ENCODE peak calls at places on chromosomes 11 and 22, in eight cellular contexts. J, Q, Y, I, W, V, U and A are unnamed samples.

GRCh38 chr22:19038164-19038546 is 84.1 kb downstream of the DGCR2 start:
- DNase-seq in U (no peak), Y (no peak), W (no peak), I (no peak), V (no peak), Q (no peak), J (no peak), A (no peak)

GRCh38 chr11:59611570-59612565 is 3.7 kb downstream of the OSBP start:
- DNase-seq in Q (no peak), V (no peak), I (no peak), Y (no peak), U (no peak), W (no peak), J (no peak), A (peak; percentile 31)

GRCh38 chr11:118435233-118435892 is 929 bp upstream of the KMT2A start:
- DNase-seq in I (no peak), U (peak; percentile 46), V (peak; percentile 58), W (peak; percentile 45), Y (peak; percentile 54), Q (peak; percentile 23), J (peak; percentile 33), A (peak; percentile 84)

GRCh38 chr11:61152816-61153592 is 8.2 kb downstream of the VPS37C start:
- DNase-seq in Y (peak; percentile 89), V (no peak), Q (no peak), I (no peak), W (no peak), J (no peak), U (no peak), A (no peak)

GRCh38 chr11:124900464-124900863 is 2.8 kb upstream of the ROBO4 start:
- DNase-seq in Q (no peak), U (no peak), W (no peak), J (no peak), Y (peak; percentile 96), I (no peak), V (no peak), A (no peak)

GRCh38 chr11:47257518-47258316 is at the start of gene NR1H3:
- DNase-seq in Q (no peak), U (peak; percentile 87), Y (peak; percentile 84), W (no peak), J (no peak), I (no peak), V (no peak), A (no peak)

GRCh38 chr11:114054830-114055229 is 4.7 kb upstream of the ZBTB16 start:
- DNase-seq in J (no peak), W (no peak), V (no peak), I (no peak), U (no peak), Y (no peak), Q (no peak), A (no peak)

GRCh38 chr11:70574725-70575347 is 176.5 kb downstream of the CTTN start:
- DNase-seq in Q (no peak), V (no peak), Y (no peak), J (no peak), W (no peak), U (no peak), I (no peak), A (no peak)

GRCh38 chr11:110919241-110919893 is 207.1 kb upstream of the ARHGAP20 start:
- DNase-seq in I (no peak), Y (no peak), Q (no peak), U (no peak), J (no peak), W (no peak), V (no peak), A (no peak)

GRCh38 chr11:86990079-86990478 is 34.9 kb upstream of the FZD4 start:
- DNase-seq in J (no peak), Q (no peak), U (no peak), W (no peak), V (no peak), Y (peak; percentile 22), I (no peak), A (no peak)

GRCh38 chr22:40376149-40376548 is 5.8 kb downstream of the SGSM3 start:
- DNase-seq in V (no peak), J (no peak), Y (no peak), U (no peak), I (no peak), W (no peak), Q (no peak), A (no peak)

GRCh38 chr11:87779276-87780067 is 395.8 kb downstream of the RAB38 start:
- DNase-seq in J (no peak), Y (no peak), U (no peak), I (no peak), W (no peak), V (no peak), Q (no peak), A (no peak)

GRCh38 chr11:86753376-86753775 is 47.0 kb upstream of the PRSS23 start:
- DNase-seq in Y (no peak), V (no peak), W (no peak), I (no peak), U (no peak), J (no peak), Q (no peak), A (no peak)

GRCh38 chr11:86761978-86762377 is 38.4 kb upstream of the PRSS23 start:
- DNase-seq in Q (no peak), U (no peak), I (no peak), J (no peak), W (no peak), Y (peak; percentile 63), V (no peak), A (no peak)

GRCh38 chr11:3106736-3107524 is 49.7 kb upstream of the CARS1 start:
- DNase-seq in Q (peak; percentile 19), I (no peak), J (no peak), U (no peak), Y (no peak), W (no peak), V (no peak), A (no peak)

GRCh38 chr22:19175026-19175601 is 3.4 kb downstream of the SLC25A1 start:
- DNase-seq in J (no peak), I (no peak), U (no peak), Q (no peak), Y (no peak), W (no peak), V (no peak), A (no peak)

GRCh38 chr22:48844096-48844675 is 983.5 kb downstream of the BRD1 start:
- DNase-seq in Y (no peak), I (no peak), Q (no peak), V (no peak), W (no peak), J (no peak), U (no peak), A (no peak)

GRCh38 chr11:2793781-2794418 is 91.7 kb downstream of the CDKN1C start:
- DNase-seq in J (no peak), V (no peak), W (no peak), U (peak; percentile 9), Q (no peak), I (no peak), Y (no peak), A (no peak)

GRCh38 chr11:69232821-69233760 is 60.9 kb upstream of the MYEOV start:
- DNase-seq in J (no peak), Y (no peak), Q (no peak), W (no peak), U (no peak), I (no peak), V (no peak), A (no peak)

GRCh38 chr22:40567106-40567505 is 69.4 kb downstream of the MRTFA start:
- DNase-seq in Q (no peak), Y (peak; percentile 45), I (peak; percentile 10), W (no peak), J (no peak), U (no peak), V (no peak), A (no peak)

GRCh38 chr11:73766763-73767162 is 5.9 kb upstream of the RAB6A start:
- DNase-seq in Y (no peak), W (no peak), U (no peak), I (no peak), Q (no peak), J (no peak), V (no peak), A (no peak)

GRCh38 chr22:17733484-17733883 is 40.8 kb downstream of the BID start:
- DNase-seq in W (no peak), V (no peak), Q (no peak), Y (peak; percentile 12), U (no peak), J (no peak), I (no peak), A (no peak)

GRCh38 chr11:115873813-115874212 is 369.6 kb upstream of the CADM1 start:
- DNase-seq in J (no peak), W (no peak), V (no peak), Y (no peak), I (no peak), U (no peak), Q (no peak), A (no peak)